ENCODE peak calls at places on chromosomes 1 and 21, in five cellular contexts. W is HFF-Myc, L is heart right ventricle, H is heart left ventricle, G is CD14-positive monocyte. M is an unnamed sample.
A peak's percentile ranks its signal among the peaks of the same experiment; 100 is the strongest.

GRCh38 chr1:235566092-235566491 is 61.8 kb upstream of the B3GALNT2 start:
- DNase-seq in W (no peak), L (no peak), H (no peak), G (no peak), M (no peak)

GRCh38 chr1:175016073-175016722 is 7.0 kb downstream of the MRPS14 start:
- DNase-seq in W (no peak), L (no peak), H (no peak), G (no peak), M (no peak)

GRCh38 chr1:152347116-152347728 is 12.6 kb downstream of the FLG2 start:
- DNase-seq in W (peak; percentile 32), L (no peak), H (peak; percentile 8), G (no peak), M (no peak)

GRCh38 chr1:183318433-183318832 is 99.7 kb downstream of the NMNAT2 start:
- DNase-seq in W (peak; percentile 53), L (peak; percentile 73), H (peak; percentile 82), G (no peak), M (no peak)

GRCh38 chr1:10897981-10898728 is 101.7 kb upstream of the CASZ1 start:
- DNase-seq in W (no peak), L (no peak), H (no peak), G (no peak), M (no peak)

GRCh38 chr1:205577874-205578658 is 53.7 kb downstream of the ELK4 start:
- DNase-seq in W (no peak), L (no peak), H (no peak), G (no peak), M (no peak)

GRCh38 chr1:220885971-220886370 is 6.7 kb downstream of the HLX start:
- DNase-seq in W (no peak), L (no peak), H (no peak), G (no peak), M (no peak)

GRCh38 chr1:162632743-162633326 is 571 bp downstream of the DDR2 start:
- DNase-seq in W (no peak), L (no peak), H (peak; percentile 29), G (no peak), M (no peak)

GRCh38 chr1:53410100-53410541 is 49.1 kb upstream of the DMRTB1 start:
- DNase-seq in W (no peak), L (no peak), H (no peak), G (no peak), M (no peak)

GRCh38 chr21:32378956-32379355 is 13.9 kb downstream of the URB1 start:
- DNase-seq in W (no peak), L (no peak), H (peak; percentile 55), G (no peak), M (no peak)

GRCh38 chr1:912740-913301 is 10.9 kb upstream of the SAMD11 start:
- DNase-seq in W (no peak), L (no peak), H (peak; percentile 4), G (no peak), M (peak; percentile 23)
- TF ChIP-seq CTCF in W (no peak), L (no peak), H (peak; percentile 15), G (peak; percentile 25), M (peak; percentile 51)

DNA sequence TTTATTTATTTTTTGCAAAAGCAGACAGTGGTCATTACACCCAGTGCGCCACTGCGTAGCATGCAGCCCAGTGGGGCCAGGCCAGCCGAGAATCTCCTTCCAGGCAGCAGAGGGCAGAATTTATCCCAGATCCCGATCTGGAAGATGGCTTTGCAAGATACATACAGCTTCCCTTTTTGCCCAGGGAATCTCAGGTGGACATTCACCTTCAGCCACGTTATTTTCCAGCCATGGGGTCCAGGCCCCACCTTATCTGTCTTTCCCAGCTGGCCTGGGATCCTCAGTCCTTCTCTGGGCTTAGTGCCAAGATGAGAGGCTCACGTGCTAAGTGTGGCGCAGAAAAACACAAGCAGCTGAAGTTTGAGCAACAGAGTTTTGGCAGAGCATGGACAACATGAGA is 123.6 kb downstream of the AJAP1 start:
- DNase-seq in W (no peak), L (no peak), H (no peak), G (no peak), M (no peak)
- TF ChIP-seq CTCF in W (no peak), L (peak; percentile 40), H (peak; percentile 31), G (no peak), M (peak; percentile 29)

GRCh38 chr1:200990114-200990513 is 33.4 kb downstream of the KIF21B start:
- DNase-seq in W (no peak), L (no peak), H (no peak), G (no peak), M (no peak)
- TF ChIP-seq CTCF in W (no peak), L (no peak), H (no peak), G (no peak), M (no peak)

GRCh38 chr1:208254376-208254775 is 10.2 kb upstream of the PLXNA2 start:
- DNase-seq in W (no peak), L (no peak), H (no peak), G (no peak), M (no peak)

GRCh38 chr1:208254862-208255261 is 10.7 kb upstream of the PLXNA2 start:
- DNase-seq in W (no peak), L (no peak), H (no peak), G (no peak), M (no peak)

GRCh38 chr1:208253177-208253576 is 9.0 kb upstream of the PLXNA2 start:
- DNase-seq in W (no peak), L (no peak), H (no peak), G (no peak), M (no peak)

GRCh38 chr1:208251015-208251414 is 6.8 kb upstream of the PLXNA2 start:
- DNase-seq in W (no peak), L (no peak), H (no peak), G (no peak), M (no peak)

DNA sequence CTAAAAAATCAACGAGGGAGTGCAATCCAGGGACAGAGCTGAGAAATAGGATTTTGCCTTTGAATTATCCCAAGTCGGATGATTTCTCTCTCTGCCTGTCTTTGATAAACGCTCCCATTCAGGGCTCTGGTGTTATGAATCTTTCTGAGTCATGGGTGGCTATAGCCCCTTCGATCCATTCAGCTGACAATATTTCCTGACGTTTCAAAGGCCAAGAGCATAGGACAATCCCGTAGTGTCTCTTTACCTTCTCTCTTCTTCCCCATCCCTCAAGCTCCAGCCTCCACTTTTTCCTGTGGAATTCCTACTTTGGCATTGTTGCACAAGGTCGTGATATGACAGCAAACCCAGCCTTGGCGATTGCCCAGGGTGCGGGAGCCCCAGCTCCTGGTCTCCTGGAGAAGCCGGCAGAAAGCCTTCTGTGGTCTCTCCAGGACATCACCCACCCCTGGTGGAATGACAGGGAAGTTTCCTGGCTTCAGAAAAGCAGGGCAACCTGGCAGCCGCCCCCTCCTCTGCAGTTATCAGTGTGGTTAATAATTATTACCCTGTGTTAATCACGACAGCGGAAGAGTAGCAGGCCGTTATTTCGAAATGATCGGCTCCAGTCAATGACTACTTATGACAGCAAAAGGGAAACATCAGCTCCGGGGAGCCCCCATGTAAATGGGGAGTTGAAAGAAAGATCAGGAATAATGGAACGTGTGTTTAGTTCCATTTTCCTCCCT is 8.1 kb upstream of the PLXNA2 start:
- DNase-seq in W (no peak), L (peak; percentile 30), H (no peak), G (no peak), M (peak; percentile 43)
- TF ChIP-seq CTCF in W (peak; percentile 50), L (no peak), H (peak; percentile 56), G (no peak), M (peak; percentile 60)

DNA sequence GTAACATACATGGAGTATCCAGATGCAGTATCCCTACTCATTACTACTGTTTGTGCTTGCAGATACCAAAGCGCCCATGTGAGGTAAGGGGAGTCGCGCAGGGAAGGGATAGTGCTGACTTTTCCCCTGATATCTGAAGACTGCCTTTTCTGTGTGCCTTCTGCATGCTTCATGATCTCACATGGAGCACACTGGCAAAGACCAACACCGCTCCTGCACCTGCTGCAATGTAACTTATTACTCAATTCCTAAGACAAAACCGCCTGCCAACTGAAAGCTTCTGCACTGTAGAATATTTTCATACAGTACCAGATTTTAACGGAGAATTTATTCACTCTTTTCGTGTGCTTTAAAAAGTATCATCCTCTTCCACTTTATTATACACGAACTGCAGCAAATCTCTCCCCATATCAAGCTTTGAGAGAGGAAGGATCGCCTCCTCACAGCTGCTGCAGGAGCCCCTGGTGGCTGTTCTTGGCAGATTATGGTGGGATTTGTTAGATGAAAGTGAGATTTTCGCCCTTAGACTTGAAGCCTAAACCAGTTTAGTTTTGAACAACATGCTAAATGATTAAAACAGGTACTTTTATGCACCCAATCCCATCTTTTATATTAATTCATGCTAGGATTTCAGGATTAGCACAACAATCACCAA is 99.1 kb downstream of the PTPN14 start:
- DNase-seq in W (no peak), L (no peak), H (no peak), G (no peak), M (no peak)
- TF ChIP-seq CTCF in W (no peak), L (no peak), H (no peak), G (no peak), M (peak; percentile 34)

DNA sequence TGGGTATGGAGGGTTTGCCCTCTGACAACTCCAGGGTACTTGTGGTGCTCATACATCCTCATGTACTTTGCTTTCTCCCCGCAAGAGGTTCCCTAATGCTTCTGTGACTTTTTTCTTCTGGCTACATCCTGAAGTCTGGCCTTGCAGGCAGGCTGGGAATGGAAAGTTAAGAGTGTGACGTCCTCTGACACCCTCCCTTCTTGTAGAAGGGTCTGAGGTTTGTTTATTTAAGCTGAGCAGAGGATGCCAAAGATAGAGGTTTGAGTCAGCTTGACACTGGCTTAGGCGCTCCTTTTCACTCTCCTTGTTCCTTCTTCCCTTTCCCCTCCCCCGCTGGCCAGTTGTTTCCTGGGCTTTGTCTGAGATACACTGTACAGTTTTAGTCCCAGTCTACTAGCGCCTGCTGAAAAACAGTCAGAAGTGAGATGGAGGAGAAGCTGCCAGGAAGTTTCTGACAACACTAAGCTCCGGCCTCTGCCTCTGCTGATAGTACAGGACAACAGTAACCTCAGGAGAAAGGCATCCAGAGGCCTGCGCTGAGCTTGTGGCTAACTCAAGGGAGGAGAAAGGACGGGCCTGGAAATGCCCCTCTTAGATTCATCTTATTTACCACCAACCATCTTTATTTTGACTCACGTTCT is at the start of gene MACF1:
- DNase-seq in W (peak; percentile 84), L (peak; percentile 45), H (peak; percentile 78), G (no peak), M (no peak)
- TF ChIP-seq CTCF in W (peak; percentile 25), L (peak; percentile 53), H (peak; percentile 58), G (peak; percentile 59), M (no peak)

DNA sequence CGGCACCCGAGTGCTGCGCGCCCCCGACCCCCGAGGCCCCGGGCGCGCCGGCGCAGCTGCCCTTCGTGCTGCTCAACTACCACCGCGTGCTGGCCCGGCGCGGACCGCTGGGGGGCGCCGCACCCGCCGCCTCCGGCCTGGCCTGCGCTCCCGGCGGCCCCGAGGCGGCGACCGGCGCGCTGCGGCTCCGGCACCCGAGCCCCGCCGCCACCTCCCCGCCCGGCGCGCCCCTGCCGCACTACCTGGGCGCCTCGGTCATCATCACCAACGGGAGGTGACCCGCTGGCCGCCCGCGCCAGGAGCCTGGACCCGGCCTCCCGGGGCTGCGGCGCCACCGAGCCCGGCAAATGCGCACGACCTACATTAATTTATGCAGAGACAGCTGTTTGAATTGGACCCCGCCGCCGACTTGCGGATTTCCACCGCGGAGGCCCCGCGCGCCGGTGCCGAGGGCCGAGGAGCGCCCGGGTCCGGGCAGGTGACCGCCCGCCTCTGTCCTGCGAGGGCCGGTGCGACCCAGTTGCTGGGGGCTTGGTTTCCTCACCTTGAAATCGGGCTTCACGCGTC is 49.0 kb downstream of the SIM2 start:
- DNase-seq in W (no peak), L (peak; percentile 60), H (peak; percentile 39), G (no peak), M (peak; percentile 85)
- TF ChIP-seq CTCF in W (no peak), L (no peak), H (no peak), G (no peak), M (peak; percentile 43)

GRCh38 chr1:114345930-114346479 is 165.0 kb downstream of the TRIM33 start:
- DNase-seq in W (no peak), L (peak; percentile 40), H (peak; percentile 36), G (no peak), M (peak; percentile 25)
- TF ChIP-seq CTCF in W (no peak), L (no peak), H (no peak), G (no peak), M (no peak)

GRCh38 chr1:42937141-42937696 is 21.4 kb downstream of the SLC2A1 start:
- DNase-seq in W (no peak), L (no peak), H (no peak), G (peak; percentile 78), M (no peak)
- TF ChIP-seq CTCF in W (no peak), L (no peak), H (no peak), G (no peak), M (no peak)